ENCODE peak calls at places on chromosomes 5 and 9, in eight cellular contexts. One of them, this sample, is unnamed.

GRCh38 chr9:96450613-96451544 is 910 bp downstream of the HABP4 start:
- DNase-seq in left lung: peak; percentile 79
- DNase-seq in AG08396: peak; percentile 45
- DNase-seq in AG09319: no peak
- DNase-seq in cardiac fibroblast: peak; percentile 29
- DNase-seq in stimulated activated CD4-positive, alpha-beta T cell treated with anti-CD3 and anti-CD28 coated beads, Interleukin-4, amount 100 ng/mL, for 48 hours: no peak
- DNase-seq in fibroblast of villous mesenchyme: peak; percentile 42
- DNase-seq in GM12865: peak; percentile 13
- DNase-seq in this sample: peak; percentile 80

GRCh38 chr5:154002093-154002492 is 36.6 kb downstream of the FAM114A2 start:
- DNase-seq in fibroblast of villous mesenchyme: peak; percentile 29
- DNase-seq in left lung: no peak
- DNase-seq in cardiac fibroblast: peak; percentile 85
- DNase-seq in AG09319: peak; percentile 28
- DNase-seq in GM12865: no peak
- DNase-seq in stimulated activated CD4-positive, alpha-beta T cell treated with anti-CD3 and anti-CD28 coated beads, Interleukin-4, amount 100 ng/mL, for 48 hours: no peak
- DNase-seq in AG08396: no peak
- DNase-seq in this sample: peak; percentile 18

GRCh38 chr9:122261469-122261881 is 3.2 kb downstream of the RBM18 start:
- DNase-seq in cardiac fibroblast: peak; percentile 95
- DNase-seq in GM12865: no peak
- DNase-seq in AG09319: no peak
- DNase-seq in stimulated activated CD4-positive, alpha-beta T cell treated with anti-CD3 and anti-CD28 coated beads, Interleukin-4, amount 100 ng/mL, for 48 hours: no peak
- DNase-seq in AG08396: peak; percentile 43
- DNase-seq in fibroblast of villous mesenchyme: peak; percentile 79
- DNase-seq in left lung: no peak
- DNase-seq in this sample: peak; percentile 75

GRCh38 chr9:3509926-3510325 is 15.9 kb downstream of the RFX3 start:
- DNase-seq in cardiac fibroblast: no peak
- DNase-seq in GM12865: no peak
- DNase-seq in AG09319: no peak
- DNase-seq in left lung: no peak
- DNase-seq in AG08396: no peak
- DNase-seq in fibroblast of villous mesenchyme: peak; percentile 8
- DNase-seq in stimulated activated CD4-positive, alpha-beta T cell treated with anti-CD3 and anti-CD28 coated beads, Interleukin-4, amount 100 ng/mL, for 48 hours: no peak
- DNase-seq in this sample: no peak

GRCh38 chr9:116687074-116687761 is at the start of gene TRIM32:
- DNase-seq in GM12865: peak; percentile 94
- DNase-seq in cardiac fibroblast: peak; percentile 88
- DNase-seq in AG08396: peak; percentile 98
- DNase-seq in AG09319: peak; percentile 63
- DNase-seq in fibroblast of villous mesenchyme: peak; percentile 88
- DNase-seq in stimulated activated CD4-positive, alpha-beta T cell treated with anti-CD3 and anti-CD28 coated beads, Interleukin-4, amount 100 ng/mL, for 48 hours: peak; percentile 93
- DNase-seq in left lung: peak; percentile 95
- DNase-seq in this sample: peak; percentile 86

GRCh38 chr9:108486791-108487190 is 369.0 kb downstream of the ACTL7B start:
- DNase-seq in cardiac fibroblast: no peak
- DNase-seq in GM12865: no peak
- DNase-seq in left lung: no peak
- DNase-seq in stimulated activated CD4-positive, alpha-beta T cell treated with anti-CD3 and anti-CD28 coated beads, Interleukin-4, amount 100 ng/mL, for 48 hours: no peak
- DNase-seq in AG08396: no peak
- DNase-seq in fibroblast of villous mesenchyme: peak; percentile 78
- DNase-seq in AG09319: no peak
- DNase-seq in this sample: peak; percentile 51

GRCh38 chr5:87081511-87082372 is 185.9 kb upstream of the RASA1 start:
- DNase-seq in left lung: no peak
- DNase-seq in fibroblast of villous mesenchyme: no peak
- DNase-seq in GM12865: peak; percentile 82
- DNase-seq in AG08396: no peak
- DNase-seq in stimulated activated CD4-positive, alpha-beta T cell treated with anti-CD3 and anti-CD28 coated beads, Interleukin-4, amount 100 ng/mL, for 48 hours: no peak
- DNase-seq in cardiac fibroblast: no peak
- DNase-seq in AG09319: no peak
- DNase-seq in this sample: no peak

GRCh38 chr5:134543820-134544692 is 18.6 kb downstream of the JADE2 start:
- DNase-seq in GM12865: peak; percentile 85
- DNase-seq in left lung: no peak
- DNase-seq in AG08396: no peak
- DNase-seq in fibroblast of villous mesenchyme: no peak
- DNase-seq in stimulated activated CD4-positive, alpha-beta T cell treated with anti-CD3 and anti-CD28 coated beads, Interleukin-4, amount 100 ng/mL, for 48 hours: no peak
- DNase-seq in AG09319: no peak
- DNase-seq in cardiac fibroblast: no peak
- DNase-seq in this sample: no peak

GRCh38 chr5:126680215-126680817 is 79.6 kb downstream of the PHAX start:
- DNase-seq in cardiac fibroblast: peak; percentile 20
- DNase-seq in left lung: no peak
- DNase-seq in AG08396: no peak
- DNase-seq in stimulated activated CD4-positive, alpha-beta T cell treated with anti-CD3 and anti-CD28 coated beads, Interleukin-4, amount 100 ng/mL, for 48 hours: no peak
- DNase-seq in AG09319: peak; percentile 61
- DNase-seq in fibroblast of villous mesenchyme: peak; percentile 36
- DNase-seq in GM12865: peak; percentile 74
- DNase-seq in this sample: peak; percentile 41

GRCh38 chr9:9560382-9561035 is 1052.3 kb downstream of the PTPRD start:
- DNase-seq in left lung: no peak
- DNase-seq in stimulated activated CD4-positive, alpha-beta T cell treated with anti-CD3 and anti-CD28 coated beads, Interleukin-4, amount 100 ng/mL, for 48 hours: no peak
- DNase-seq in fibroblast of villous mesenchyme: no peak
- DNase-seq in AG09319: no peak
- DNase-seq in GM12865: no peak
- DNase-seq in AG08396: no peak
- DNase-seq in cardiac fibroblast: no peak
- DNase-seq in this sample: no peak

GRCh38 chr5:10654566-10654965 is 90.7 kb downstream of the ANKRD33B start:
- DNase-seq in fibroblast of villous mesenchyme: no peak
- DNase-seq in GM12865: no peak
- DNase-seq in cardiac fibroblast: no peak
- DNase-seq in left lung: peak; percentile 32
- DNase-seq in AG08396: no peak
- DNase-seq in stimulated activated CD4-positive, alpha-beta T cell treated with anti-CD3 and anti-CD28 coated beads, Interleukin-4, amount 100 ng/mL, for 48 hours: no peak
- DNase-seq in AG09319: no peak
- DNase-seq in this sample: no peak

GRCh38 chr9:135921749-135922310 is 14.5 kb upstream of the CAMSAP1 start:
- DNase-seq in AG08396: peak; percentile 7
- DNase-seq in GM12865: no peak
- DNase-seq in left lung: peak; percentile 60
- DNase-seq in stimulated activated CD4-positive, alpha-beta T cell treated with anti-CD3 and anti-CD28 coated beads, Interleukin-4, amount 100 ng/mL, for 48 hours: no peak
- DNase-seq in AG09319: no peak
- DNase-seq in cardiac fibroblast: no peak
- DNase-seq in fibroblast of villous mesenchyme: no peak
- DNase-seq in this sample: no peak

GRCh38 chr9:96136992-96137665 is 164.8 kb downstream of the HSD17B3 start:
- DNase-seq in cardiac fibroblast: peak; percentile 57
- DNase-seq in GM12865: peak; percentile 88
- DNase-seq in AG09319: peak; percentile 43
- DNase-seq in stimulated activated CD4-positive, alpha-beta T cell treated with anti-CD3 and anti-CD28 coated beads, Interleukin-4, amount 100 ng/mL, for 48 hours: no peak
- DNase-seq in AG08396: peak; percentile 77
- DNase-seq in fibroblast of villous mesenchyme: peak; percentile 90
- DNase-seq in left lung: no peak
- DNase-seq in this sample: peak; percentile 89

GRCh38 chr5:179267671-179268071 is 77.6 kb downstream of the ADAMTS2 start:
- DNase-seq in cardiac fibroblast: no peak
- DNase-seq in left lung: peak; percentile 51
- DNase-seq in stimulated activated CD4-positive, alpha-beta T cell treated with anti-CD3 and anti-CD28 coated beads, Interleukin-4, amount 100 ng/mL, for 48 hours: no peak
- DNase-seq in AG09319: no peak
- DNase-seq in GM12865: no peak
- DNase-seq in AG08396: no peak
- DNase-seq in fibroblast of villous mesenchyme: no peak
- DNase-seq in this sample: no peak

GRCh38 chr5:113085084-113085414 is 108.5 kb downstream of the DCP2 start:
- DNase-seq in AG08396: no peak
- DNase-seq in fibroblast of villous mesenchyme: no peak
- DNase-seq in stimulated activated CD4-positive, alpha-beta T cell treated with anti-CD3 and anti-CD28 coated beads, Interleukin-4, amount 100 ng/mL, for 48 hours: no peak
- DNase-seq in cardiac fibroblast: no peak
- DNase-seq in AG09319: no peak
- DNase-seq in left lung: peak; percentile 55
- DNase-seq in GM12865: no peak
- DNase-seq in this sample: no peak